ENCODE peak calls at places on chromosomes 4 and X, in four cellular contexts. S is adrenal gland, O is Peyer's patch, B is uterus. H is an unnamed sample.
A peak's percentile ranks its signal among the peaks of the same experiment; 100 is the strongest.

GRCh38 chr4:3518511-3518880 is 13.7 kb downstream of the LRPAP1 start:
- DNase-seq in S (peak; percentile 4), O (no peak), B (no peak), H (no peak)

GRCh38 chr4:168057412-168057811 is 34.9 kb upstream of the ANXA10 start:
- DNase-seq in S (no peak), O (no peak), B (no peak), H (no peak)

GRCh38 chrX:153773741-153774575 is 6.9 kb upstream of the SRPK3 start:
- DNase-seq in S (no peak), O (peak; percentile 16), B (no peak), H (no peak)

GRCh38 chr4:84814100-84814750 is 152.3 kb downstream of the WDFY3 start:
- DNase-seq in S (peak; percentile 88), O (no peak), B (no peak), H (peak; percentile 12)

GRCh38 chrX:22325091-22325490 is 52.4 kb downstream of the CBLL2 start:
- DNase-seq in S (no peak), O (no peak), B (no peak), H (peak; percentile 36)

GRCh38 chr4:82382756-82383155 is 9.0 kb upstream of the HNRNPD start:
- DNase-seq in S (no peak), O (no peak), B (no peak), H (no peak)

GRCh38 chr4:103204114-103204513 is 6.0 kb upstream of the CENPE start:
- DNase-seq in S (no peak), O (no peak), B (no peak), H (no peak)

GRCh38 chrX:10545882-10546281 is 74.5 kb downstream of the MID1 start:
- DNase-seq in S (no peak), O (no peak), B (no peak), H (no peak)

GRCh38 chr4:40933272-40934053 is 183.7 kb downstream of the NSUN7 start:
- DNase-seq in S (peak; percentile 25), O (no peak), B (no peak), H (no peak)

GRCh38 chrX:52217494-52218160 is 32.9 kb downstream of the MAGED4 start:
- DNase-seq in S (no peak), O (no peak), B (no peak), H (no peak)

GRCh38 chrX:110561036-110561435 is 202.4 kb downstream of the RTL9 start:
- DNase-seq in S (no peak), O (no peak), B (no peak), H (no peak)

GRCh38 chrX:70476934-70477733 is 32.5 kb downstream of the DLG3 start:
- DNase-seq in S (no peak), O (peak; percentile 75), B (peak; percentile 51), H (peak; percentile 76)

GRCh38 chr4:136742330-136742729 is 790.0 kb downstream of the PCDH18 start:
- DNase-seq in S (no peak), O (no peak), B (no peak), H (no peak)

GRCh38 chrX:43000121-43000520 is 222.2 kb upstream of the PPP1R2C start:
- DNase-seq in S (no peak), O (no peak), B (no peak), H (no peak)
- H3K4me1 ChIP-seq in S (peaks cover 4% of the 10 kb centered on the region), O (no peaks in the 10 kb centered on the region), B (no peaks in the 10 kb centered on the region), H (no peaks in the 10 kb centered on the region)

GRCh38 chr4:119729815-119730643 is 101.4 kb upstream of the PDE5A start:
- DNase-seq in S (peak; percentile 71), O (no peak), B (no peak), H (peak; percentile 92)
- H3K4me1 ChIP-seq in S (no peaks in the 10 kb centered on the region), O (no peaks in the 10 kb centered on the region), B (no peaks in the 10 kb centered on the region), H (peaks cover 92% of the 10 kb centered on the region)

GRCh38 chrX:113548308-113549015 is 707.8 kb upstream of the AMOT start:
- DNase-seq in S (no peak), O (no peak), B (no peak), H (no peak)
- H3K4me1 ChIP-seq in S (no peaks in the 10 kb centered on the region), O (no peaks in the 10 kb centered on the region), B (no peaks in the 10 kb centered on the region), H (no peaks in the 10 kb centered on the region)

GRCh38 chrX:45757272-45757671 is 556.6 kb upstream of the DIPK2B start:
- DNase-seq in S (no peak), O (no peak), B (no peak), H (no peak)
- H3K4me1 ChIP-seq in S (no peaks in the 10 kb centered on the region), O (peaks cover 4% of the 10 kb centered on the region), B (no peaks in the 10 kb centered on the region), H (peaks cover 68% of the 10 kb centered on the region)

GRCh38 chr4:156781852-156782251 is 189.7 kb downstream of the PDGFC start:
- DNase-seq in S (no peak), O (no peak), B (no peak), H (no peak)

GRCh38 chr4:156778606-156779005 is 193.0 kb downstream of the PDGFC start:
- DNase-seq in S (no peak), O (no peak), B (no peak), H (no peak)

GRCh38 chr4:156779046-156779445 is 192.6 kb downstream of the PDGFC start:
- DNase-seq in S (no peak), O (no peak), B (peak; percentile 16), H (peak; percentile 12)

GRCh38 chr4:156778093-156778492 is 193.5 kb downstream of the PDGFC start:
- DNase-seq in S (no peak), O (no peak), B (no peak), H (no peak)

DNA sequence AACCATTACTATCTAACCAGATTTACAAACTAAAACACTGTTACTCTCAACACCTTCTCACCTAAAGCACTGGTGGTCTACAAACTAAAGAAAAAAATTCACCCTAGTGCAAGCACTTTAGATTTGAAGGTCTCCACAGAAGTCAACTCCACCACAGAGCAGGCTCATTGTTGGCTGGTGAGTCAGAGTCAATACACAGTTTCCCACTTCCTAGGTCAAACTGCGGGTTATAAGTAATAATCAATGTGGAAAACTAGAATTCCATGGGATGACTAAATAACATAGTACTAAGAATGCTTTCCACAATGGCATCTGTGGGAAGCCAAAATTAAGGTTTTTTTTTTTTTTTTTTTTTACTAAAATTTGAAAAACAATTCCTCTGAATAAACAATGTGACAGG is 191.8 kb downstream of the PDGFC start:
- DNase-seq in S (no peak), O (no peak), B (no peak), H (peak; percentile 50)
- H3K4me1 ChIP-seq in S (peaks cover 15% of the 10 kb centered on the region), O (no peaks in the 10 kb centered on the region), B (peaks cover 8% of the 10 kb centered on the region), H (peaks cover 36% of the 10 kb centered on the region)

GRCh38 chr4:94454405-94454804 is 2.7 kb downstream of the PDLIM5 start:
- DNase-seq in S (no peak), O (no peak), B (no peak), H (peak; percentile 39)

GRCh38 chr4:94451051-94451404 is 714 bp upstream of the PDLIM5 start:
- DNase-seq in S (no peak), O (no peak), B (no peak), H (no peak)

GRCh38 chr4:94453534-94453963 is 1.8 kb downstream of the PDLIM5 start:
- DNase-seq in S (no peak), O (no peak), B (no peak), H (peak; percentile 43)

GRCh38 chr4:94452476-94453300 is 946 bp downstream of the PDLIM5 start:
- DNase-seq in S (peak; percentile 90), O (peak; percentile 88), B (peak; percentile 81), H (peak; percentile 72)

GRCh38 chr4:94451669-94452475 is at the start of gene PDLIM5:
- DNase-seq in S (peak; percentile 93), O (peak; percentile 97), B (peak; percentile 89), H (peak; percentile 90)
- H3K4me1 ChIP-seq in S (peaks cover 11% of the 10 kb centered on the region), O (no peaks in the 10 kb centered on the region), B (no peaks in the 10 kb centered on the region), H (peaks cover 32% of the 10 kb centered on the region)

DNA sequence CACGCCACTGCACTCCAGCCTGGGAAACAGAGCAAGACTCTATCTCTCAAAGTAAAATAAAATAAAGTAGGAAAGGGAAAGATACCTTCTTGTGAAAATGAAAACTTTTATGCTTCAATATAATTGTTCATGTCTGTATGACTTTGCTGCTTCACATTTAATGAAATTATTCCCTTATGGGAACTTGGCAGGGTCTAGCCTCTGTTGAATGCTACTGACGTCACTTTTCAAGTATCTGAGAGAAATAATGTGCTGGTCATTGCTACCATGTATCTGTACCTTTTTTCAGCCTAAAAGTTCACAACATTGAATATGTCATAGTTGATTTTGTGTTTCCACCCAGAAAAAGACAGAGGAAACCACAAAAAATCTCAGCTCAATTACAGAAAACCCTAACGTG is 65.2 kb downstream of the PRDM5 start:
- DNase-seq in S (no peak), O (no peak), B (no peak), H (no peak)
- H3K4me1 ChIP-seq in S (no peaks in the 10 kb centered on the region), O (no peaks in the 10 kb centered on the region), B (no peaks in the 10 kb centered on the region), H (no peaks in the 10 kb centered on the region)

DNA sequence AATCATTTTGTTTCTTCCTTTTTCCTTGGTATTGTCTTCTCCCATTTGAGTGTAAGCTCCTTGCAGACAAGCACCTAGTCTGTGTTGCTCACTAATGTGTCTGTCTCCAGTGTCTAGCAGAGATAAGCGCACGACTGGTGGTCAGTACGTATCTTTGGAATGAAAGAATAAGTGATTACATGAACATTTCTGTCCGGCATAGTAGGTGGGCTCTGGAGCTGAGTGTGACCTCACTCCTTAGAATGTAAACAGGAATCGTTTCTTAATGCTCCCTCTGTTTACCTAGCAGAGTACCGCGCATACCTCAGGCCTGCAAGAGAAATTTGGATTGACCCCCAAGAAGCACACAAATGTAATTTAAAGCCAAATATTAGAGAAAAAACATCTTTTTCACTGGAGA is 235.4 kb downstream of the MAML3 start:
- DNase-seq in S (no peak), O (no peak), B (no peak), H (peak; percentile 84)
- H3K4me1 ChIP-seq in S (peaks cover 31% of the 10 kb centered on the region), O (no peaks in the 10 kb centered on the region), B (peaks cover 52% of the 10 kb centered on the region), H (peaks cover 35% of the 10 kb centered on the region)